ENCODE peak calls at places on chromosomes 13 and 19, in six cellular contexts. J is tibial artery; S is thoracic aorta; K is heart right ventricle; G is CD8-positive, alpha-beta memory T cell; D is aorta. C is an unnamed sample. For H3K9me3, the result is how much of the 10 kb centered on the place peaks cover.

GRCh38 chr13:60095300-60095699 is 68.4 kb downstream of the DIAPH3 start:
- DNase-seq in D (no peak), S (no peak), J (no peak), G (no peak), K (no peak), C (no peak)

GRCh38 chr19:29508181-29508580 is 17.6 kb upstream of the VSTM2B start:
- DNase-seq in G (no peak), J (no peak), S (no peak), K (no peak), D (no peak), C (no peak)

GRCh38 chr13:38262211-38262610 is 87.4 kb upstream of the UFM1 start:
- DNase-seq in S (no peak), G (no peak), D (no peak), K (no peak), J (no peak), C (no peak)

GRCh38 chr19:46115396-46116109 is 8.9 kb downstream of the IGFL3 start:
- DNase-seq in S (no peak), D (no peak), G (no peak), K (no peak), J (no peak), C (no peak)

GRCh38 chr13:51614350-51614786 is 30.1 kb downstream of the WDFY2 start:
- DNase-seq in G (no peak), S (no peak), J (no peak), D (no peak), K (peak), C (peak)

GRCh38 chr13:38990693-38991092 is at the start of gene STOML3:
- DNase-seq in D (no peak), G (no peak), S (no peak), J (no peak), K (no peak), C (no peak)

GRCh38 chr13:27476943-27477681 is 26.7 kb upstream of the MTIF3 start:
- DNase-seq in G (no peak), J (no peak), D (no peak), S (no peak), K (no peak), C (no peak)

GRCh38 chr19:1882089-1882785 is 3.1 kb downstream of the ABHD17A start:
- DNase-seq in S (no peak), G (peak), D (no peak), K (no peak), J (no peak), C (peak)

GRCh38 chr19:1618157-1619093 is 13.2 kb upstream of the UQCR11 start:
- DNase-seq in K (peak), J (no peak), D (no peak), S (no peak), G (no peak), C (no peak)

GRCh38 chr19:49155005-49155826 is at the start of gene HRC:
- DNase-seq in S (no peak), G (no peak), D (no peak), K (peak), J (no peak), C (no peak)

GRCh38 chr13:107339209-107339608 is 771.3 kb upstream of the ARGLU1 start:
- DNase-seq in D (no peak), S (no peak), K (no peak), J (no peak), G (no peak), C (no peak)

GRCh38 chr13:113997845-113998751 is 24.2 kb upstream of the C13orf46 start:
- DNase-seq in D (peak), K (peak), S (peak), J (peak), G (no peak), C (no peak)

GRCh38 chr19:3790941-3791340 is 4.8 kb upstream of the MATK start:
- DNase-seq in J (no peak), K (no peak), S (no peak), D (no peak), G (no peak), C (no peak)

GRCh38 chr19:3790209-3790734 is 4.1 kb upstream of the MATK start:
- DNase-seq in G (no peak), K (no peak), D (no peak), S (no peak), J (no peak), C (no peak)

GRCh38 chr19:3793799-3794198 is 7.6 kb upstream of the MATK start:
- DNase-seq in S (no peak), G (no peak), K (no peak), D (no peak), J (no peak), C (no peak)

GRCh38 chr19:3788991-3789778 is 3.0 kb upstream of the MATK start:
- DNase-seq in D (no peak), S (no peak), G (peak), J (no peak), K (no peak), C (no peak)

GRCh38 chr19:3792114-3792513 is 5.9 kb upstream of the MATK start:
- DNase-seq in J (no peak), S (no peak), K (no peak), D (no peak), G (no peak), C (no peak)
- H3K9me3 ChIP-seq in J (under half), S (under half), K (under half), D (under half), G (under half), C (under half)

GRCh38 chr19:34962945-34963530 is 991 bp downstream of the ZNF792 start:
- DNase-seq in J (no peak), G (no peak), S (no peak), K (no peak), D (no peak), C (no peak)
- H3K9me3 ChIP-seq in J (under half), G (under half), S (under half), K (under half), D (under half), C (under half)

GRCh38 chr19:54630784-54631183 is 500 bp downstream of the LILRB1 start:
- DNase-seq in K (no peak), G (no peak), S (no peak), J (no peak), D (no peak), C (no peak)

GRCh38 chr19:54631489-54631888 is 1.2 kb downstream of the LILRB1 start:
- DNase-seq in D (no peak), G (no peak), K (no peak), J (no peak), S (no peak), C (no peak)

GRCh38 chr19:54638683-54639082 is 8.4 kb downstream of the LILRB1 start:
- DNase-seq in D (no peak), K (no peak), S (no peak), J (no peak), G (no peak), C (no peak)

GRCh38 chr19:54633401-54633800 is 3.1 kb downstream of the LILRB1 start:
- DNase-seq in J (no peak), D (no peak), G (no peak), S (no peak), K (no peak), C (no peak)
- H3K9me3 ChIP-seq in J (under half), D (under half), G (under half), S (under half), K (under half), C (under half)

DNA sequence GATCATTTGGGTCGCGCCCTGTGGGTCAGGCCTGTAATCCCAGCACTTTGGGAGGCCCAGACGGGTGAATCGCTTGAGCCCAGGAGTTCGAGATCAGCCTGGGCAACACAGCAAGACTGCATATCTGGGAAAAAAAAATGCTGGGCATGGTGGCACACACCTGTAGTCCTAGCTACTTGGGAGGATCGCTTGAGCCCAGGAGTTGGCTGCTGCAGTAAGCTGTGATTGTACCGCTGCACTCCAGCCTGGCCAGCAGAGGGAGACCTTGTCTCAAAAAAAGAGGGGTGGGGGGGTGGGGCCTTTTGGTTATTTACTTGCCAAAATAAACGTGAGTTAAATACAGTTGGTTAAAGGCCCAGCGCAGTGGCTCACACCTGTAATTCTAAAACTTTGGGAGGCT is 9.8 kb upstream of the ZNF544 start:
- DNase-seq in J (no peak), G (peak), D (no peak), S (no peak), K (no peak), C (peak)
- H3K9me3 ChIP-seq in J (half or more), G (under half), D (under half), S (half or more), K (under half), C (under half)

GRCh38 chr19:43883864-43884263 is 51.2 kb downstream of the ZNF45 start:
- DNase-seq in K (no peak), J (no peak), D (no peak), G (no peak), S (no peak), C (no peak)
- H3K9me3 ChIP-seq in K (half or more), J (half or more), D (under half), G (under half), S (half or more), C (under half)

GRCh38 chr19:24000656-24001055 is 86.0 kb downstream of the ZNF726 start:
- DNase-seq in K (no peak), J (no peak), S (no peak), D (no peak), G (no peak), C (no peak)

GRCh38 chr19:24002256-24002945 is 84.6 kb upstream of the ZNF254 start:
- DNase-seq in K (no peak), D (no peak), G (no peak), S (no peak), J (no peak), C (no peak)

GRCh38 chr19:23999821-24000610 is 85.3 kb downstream of the ZNF726 start:
- DNase-seq in D (no peak), K (no peak), G (no peak), S (no peak), J (no peak), C (no peak)

GRCh38 chr19:24004166-24004565 is 82.8 kb upstream of the ZNF254 start:
- DNase-seq in K (no peak), S (no peak), D (no peak), G (no peak), J (no peak), C (no peak)

DNA sequence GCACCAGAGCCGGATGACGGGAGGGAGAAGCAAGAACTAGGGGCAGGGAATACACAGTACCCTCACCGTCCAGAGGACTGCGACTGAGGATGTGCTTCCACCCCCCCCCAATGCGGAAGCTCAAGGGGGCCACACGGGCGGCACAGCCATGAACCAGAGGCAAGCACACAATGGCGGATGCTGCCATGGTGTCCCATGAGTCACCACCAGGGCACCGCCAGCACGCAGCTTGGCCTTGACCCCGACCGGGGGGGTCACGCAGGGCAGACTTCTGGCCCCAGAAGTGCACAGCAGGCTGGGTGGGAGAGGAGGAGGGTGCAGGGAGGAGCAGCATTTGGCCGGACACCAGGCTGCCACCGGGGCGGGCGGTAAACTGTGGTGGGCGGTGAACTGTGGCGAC is 83.5 kb upstream of the ZNF254 start:
- DNase-seq in G (no peak), D (no peak), K (no peak), S (no peak), J (no peak), C (no peak)
- H3K9me3 ChIP-seq in G (under half), D (under half), K (under half), S (under half), J (under half), C (under half)

GRCh38 chr19:42156571-42156970 is 24.3 kb upstream of the POU2F2 start:
- DNase-seq in G (no peak), D (no peak), S (no peak), K (no peak), J (no peak), C (no peak)
- H3K9me3 ChIP-seq in G (under half), D (under half), S (under half), K (under half), J (under half), C (under half)

GRCh38 chr19:33553530-33554310 is 32.1 kb upstream of the PEPD start:
- DNase-seq in J (peak), D (peak), K (no peak), G (no peak), S (no peak), C (no peak)

GRCh38 chr19:33551676-33552075 is 30.1 kb upstream of the PEPD start:
- DNase-seq in J (peak), D (peak), G (no peak), K (no peak), S (no peak), C (no peak)

GRCh38 chr19:33554391-33554790 is 32.8 kb upstream of the PEPD start:
- DNase-seq in G (no peak), K (no peak), S (no peak), J (peak), D (peak), C (no peak)

GRCh38 chr19:33552191-33552927 is 30.8 kb upstream of the PEPD start:
- DNase-seq in K (no peak), G (no peak), J (peak), S (no peak), D (peak), C (no peak)

DNA sequence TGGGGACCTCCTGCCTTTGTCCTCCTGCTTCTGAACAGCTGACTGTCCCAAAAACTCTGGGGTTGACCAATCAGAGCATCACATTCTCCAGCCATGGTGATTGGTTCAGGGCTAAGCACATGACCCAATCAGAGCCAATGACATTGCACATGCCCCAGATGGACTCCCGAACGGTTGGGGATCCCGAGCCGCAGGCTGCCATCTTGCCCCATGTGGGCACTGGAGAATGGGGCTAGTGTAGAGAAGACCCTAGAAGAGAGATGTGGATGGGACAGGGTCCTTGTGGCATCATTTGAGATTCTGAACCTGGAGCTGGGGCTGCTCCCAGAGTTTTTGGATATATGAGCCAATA is 31.3 kb upstream of the PEPD start:
- DNase-seq in S (no peak), J (peak), G (no peak), K (no peak), D (peak), C (no peak)
- H3K9me3 ChIP-seq in S (under half), J (under half), G (under half), K (under half), D (under half), C (under half)

GRCh38 chr19:9494096-9494495 is 4.3 kb downstream of the ZNF560 start:
- DNase-seq in J (no peak), D (no peak), G (no peak), S (no peak), K (no peak), C (no peak)
- H3K9me3 ChIP-seq in J (under half), D (under half), G (under half), S (under half), K (under half), C (under half)

C was measured in T-helper 17 cell.